ENCODE peak calls at places on chromosomes 5 and 9, in nine cellular contexts. One of them, this sample, is unnamed.

GRCh38 chr5:73031839-73032238 is 76.0 kb downstream of the FCHO2 start:
- DNase-seq in uterus: no peak
- DNase-seq in GM13977: no peak
- DNase-seq in stimulated activated naive CD8-positive, alpha-beta T cell treated with anti-CD3 and anti-CD28 coated beads, Interleukin-15, Interleukin-2, amounts not matched to agents 100 U/mL and 50 U/mL, for 24 hours: no peak
- DNase-seq in NCI-H460: peak
- DNase-seq in AG08395: peak
- DNase-seq in astrocyte of the spinal cord: peak
- DNase-seq in globus pallidus: peak
- DNase-seq in AG09309: peak
- DNase-seq in this sample: no peak

GRCh38 chr5:151480859-151481258 is 33.5 kb downstream of the SLC36A1 start:
- DNase-seq in NCI-H460: no peak
- DNase-seq in astrocyte of the spinal cord: peak
- DNase-seq in AG08395: peak
- DNase-seq in AG09309: peak
- DNase-seq in stimulated activated naive CD8-positive, alpha-beta T cell treated with anti-CD3 and anti-CD28 coated beads, Interleukin-15, Interleukin-2, amounts not matched to agents 100 U/mL and 50 U/mL, for 24 hours: no peak
- DNase-seq in globus pallidus: no peak
- DNase-seq in GM13977: no peak
- DNase-seq in uterus: no peak
- DNase-seq in this sample: no peak

GRCh38 chr9:88660611-88661010 is 125.6 kb downstream of the NXNL2 start:
- DNase-seq in GM13977: no peak
- DNase-seq in globus pallidus: no peak
- DNase-seq in stimulated activated naive CD8-positive, alpha-beta T cell treated with anti-CD3 and anti-CD28 coated beads, Interleukin-15, Interleukin-2, amounts not matched to agents 100 U/mL and 50 U/mL, for 24 hours: no peak
- DNase-seq in AG09309: no peak
- DNase-seq in uterus: no peak
- DNase-seq in astrocyte of the spinal cord: no peak
- DNase-seq in NCI-H460: no peak
- DNase-seq in AG08395: no peak
- DNase-seq in this sample: peak

GRCh38 chr5:56247596-56247995 is 14.5 kb upstream of the ANKRD55 start:
- DNase-seq in uterus: no peak
- DNase-seq in globus pallidus: no peak
- DNase-seq in AG08395: peak
- DNase-seq in astrocyte of the spinal cord: peak
- DNase-seq in NCI-H460: no peak
- DNase-seq in stimulated activated naive CD8-positive, alpha-beta T cell treated with anti-CD3 and anti-CD28 coated beads, Interleukin-15, Interleukin-2, amounts not matched to agents 100 U/mL and 50 U/mL, for 24 hours: no peak
- DNase-seq in GM13977: no peak
- DNase-seq in AG09309: no peak
- DNase-seq in this sample: no peak

GRCh38 chr9:105026451-105026850 is 98.5 kb upstream of the ABCA1 start:
- DNase-seq in stimulated activated naive CD8-positive, alpha-beta T cell treated with anti-CD3 and anti-CD28 coated beads, Interleukin-15, Interleukin-2, amounts not matched to agents 100 U/mL and 50 U/mL, for 24 hours: no peak
- DNase-seq in astrocyte of the spinal cord: peak
- DNase-seq in uterus: no peak
- DNase-seq in AG09309: no peak
- DNase-seq in GM13977: no peak
- DNase-seq in NCI-H460: no peak
- DNase-seq in globus pallidus: no peak
- DNase-seq in AG08395: no peak
- DNase-seq in this sample: no peak

GRCh38 chr9:36598281-36598680 is 25.6 kb downstream of the MELK start:
- DNase-seq in globus pallidus: no peak
- DNase-seq in astrocyte of the spinal cord: no peak
- DNase-seq in GM13977: no peak
- DNase-seq in AG09309: no peak
- DNase-seq in stimulated activated naive CD8-positive, alpha-beta T cell treated with anti-CD3 and anti-CD28 coated beads, Interleukin-15, Interleukin-2, amounts not matched to agents 100 U/mL and 50 U/mL, for 24 hours: no peak
- DNase-seq in NCI-H460: no peak
- DNase-seq in AG08395: no peak
- DNase-seq in uterus: no peak
- DNase-seq in this sample: no peak

GRCh38 chr5:176540956-176541337 is 3.7 kb upstream of the RNF44 start:
- DNase-seq in GM13977: no peak
- DNase-seq in NCI-H460: no peak
- DNase-seq in AG08395: no peak
- DNase-seq in AG09309: no peak
- DNase-seq in stimulated activated naive CD8-positive, alpha-beta T cell treated with anti-CD3 and anti-CD28 coated beads, Interleukin-15, Interleukin-2, amounts not matched to agents 100 U/mL and 50 U/mL, for 24 hours: peak
- DNase-seq in uterus: no peak
- DNase-seq in globus pallidus: no peak
- DNase-seq in astrocyte of the spinal cord: no peak
- DNase-seq in this sample: peak

GRCh38 chr5:144207875-144208444 is 37.3 kb downstream of the KCTD16 start:
- DNase-seq in NCI-H460: no peak
- DNase-seq in AG09309: no peak
- DNase-seq in stimulated activated naive CD8-positive, alpha-beta T cell treated with anti-CD3 and anti-CD28 coated beads, Interleukin-15, Interleukin-2, amounts not matched to agents 100 U/mL and 50 U/mL, for 24 hours: no peak
- DNase-seq in astrocyte of the spinal cord: no peak
- DNase-seq in uterus: no peak
- DNase-seq in globus pallidus: no peak
- DNase-seq in GM13977: no peak
- DNase-seq in AG08395: no peak
- DNase-seq in this sample: no peak

GRCh38 chr9:32764139-32764538 is 19.2 kb upstream of the TMEM215 start:
- DNase-seq in AG09309: no peak
- DNase-seq in astrocyte of the spinal cord: no peak
- DNase-seq in NCI-H460: no peak
- DNase-seq in GM13977: no peak
- DNase-seq in AG08395: no peak
- DNase-seq in globus pallidus: no peak
- DNase-seq in uterus: no peak
- DNase-seq in stimulated activated naive CD8-positive, alpha-beta T cell treated with anti-CD3 and anti-CD28 coated beads, Interleukin-15, Interleukin-2, amounts not matched to agents 100 U/mL and 50 U/mL, for 24 hours: no peak
- DNase-seq in this sample: no peak

GRCh38 chr5:64666058-64666457 is 24.2 kb upstream of the SHISAL2B start:
- DNase-seq in AG08395: no peak
- DNase-seq in astrocyte of the spinal cord: peak
- DNase-seq in uterus: no peak
- DNase-seq in globus pallidus: no peak
- DNase-seq in AG09309: peak
- DNase-seq in NCI-H460: no peak
- DNase-seq in stimulated activated naive CD8-positive, alpha-beta T cell treated with anti-CD3 and anti-CD28 coated beads, Interleukin-15, Interleukin-2, amounts not matched to agents 100 U/mL and 50 U/mL, for 24 hours: no peak
- DNase-seq in GM13977: no peak
- DNase-seq in this sample: no peak

GRCh38 chr9:118533850-118534249 is 829.6 kb downstream of the TLR4 start:
- DNase-seq in NCI-H460: no peak
- DNase-seq in AG09309: no peak
- DNase-seq in AG08395: no peak
- DNase-seq in astrocyte of the spinal cord: no peak
- DNase-seq in GM13977: no peak
- DNase-seq in globus pallidus: no peak
- DNase-seq in stimulated activated naive CD8-positive, alpha-beta T cell treated with anti-CD3 and anti-CD28 coated beads, Interleukin-15, Interleukin-2, amounts not matched to agents 100 U/mL and 50 U/mL, for 24 hours: no peak
- DNase-seq in uterus: no peak
- DNase-seq in this sample: no peak